ENCODE peak calls at places on chromosomes 5 and 9, in six cellular contexts. E, L, M, A, Y and O are unnamed samples.

GRCh38 chr5:150517272-150518152 is 9.6 kb downstream of the NDST1 start:
- DNase-seq in Y (no peak), L (no peak), E (peak; percentile 99), A (peak; percentile 90), M (no peak), O (no peak)

GRCh38 chr5:139577689-139578347 is 16.7 kb downstream of the UBE2D2 start:
- DNase-seq in Y (no peak), E (no peak), M (no peak), L (no peak), A (no peak), O (no peak)

GRCh38 chr5:172768573-172769323 is 2.2 kb downstream of the DUSP1 start:
- DNase-seq in Y (no peak), A (peak; percentile 42), L (no peak), M (no peak), E (peak; percentile 87), O (no peak)

GRCh38 chr5:1186351-1187233 is 14.8 kb upstream of the SLC6A19 start:
- DNase-seq in Y (no peak), M (no peak), E (no peak), L (no peak), A (no peak), O (no peak)

GRCh38 chr9:35757527-35758275 is 3.6 kb upstream of the MSMP start:
- DNase-seq in A (no peak), E (peak; percentile 64), L (peak; percentile 30), M (no peak), Y (no peak), O (no peak)

GRCh38 chr9:32394381-32395049 is 10.1 kb downstream of the ACO1 start:
- DNase-seq in A (no peak), M (no peak), E (peak; percentile 84), Y (no peak), L (peak; percentile 9), O (no peak)

GRCh38 chr5:431001-431710 is 11.8 kb upstream of the EXOC3 start:
- DNase-seq in L (peak; percentile 42), Y (peak; percentile 72), M (no peak), A (no peak), E (peak; percentile 65), O (peak; percentile 76)

GRCh38 chr9:124339603-124340146 is 75.6 kb downstream of the PSMB7 start:
- DNase-seq in L (no peak), A (no peak), Y (no peak), M (no peak), E (no peak), O (no peak)

GRCh38 chr9:111161015-111161415 is 122.7 kb upstream of the LPAR1 start:
- DNase-seq in Y (no peak), E (peak; percentile 83), L (no peak), M (no peak), A (peak; percentile 82), O (no peak)

GRCh38 chr5:16430349-16431089 is 35.1 kb downstream of the ZNF622 start:
- DNase-seq in Y (no peak), M (no peak), E (no peak), L (no peak), A (no peak), O (no peak)

GRCh38 chr9:34413229-34413852 is 36.6 kb upstream of the MYORG start:
- DNase-seq in Y (peak; percentile 37), M (peak; percentile 60), L (peak; percentile 43), A (peak; percentile 28), E (peak; percentile 45), O (peak; percentile 46)

GRCh38 chr5:29387384-29387783 is 1806.1 kb upstream of the CDH6 start:
- DNase-seq in M (no peak), Y (no peak), E (no peak), A (no peak), L (no peak), O (no peak)

GRCh38 chr5:10828241-10828640 is 67.2 kb upstream of the DAP start:
- DNase-seq in L (no peak), M (no peak), Y (no peak), E (peak; percentile 69), A (peak; percentile 52), O (no peak)

GRCh38 chr5:168076561-168076991 is 214.9 kb upstream of the WWC1 start:
- DNase-seq in M (peak; percentile 14), A (no peak), L (peak; percentile 16), E (no peak), Y (peak; percentile 22), O (no peak)

GRCh38 chr9:122402403-122403268 is 31.8 kb downstream of the PTGS1 start:
- DNase-seq in A (peak; percentile 95), E (peak; percentile 98), M (no peak), L (no peak), Y (peak; percentile 66), O (no peak)

GRCh38 chr5:134026521-134027202 is 21.9 kb upstream of the VDAC1 start:
- DNase-seq in A (peak; percentile 41), M (peak; percentile 81), L (peak; percentile 68), E (peak; percentile 84), Y (peak; percentile 66), O (peak; percentile 64)

GRCh38 chr9:129140397-129141065 is 29.3 kb downstream of the PTPA start:
- DNase-seq in Y (peak; percentile 32), E (peak; percentile 58), L (no peak), M (no peak), A (no peak), O (no peak)

GRCh38 chr5:141814064-141814982 is 63.9 kb downstream of the PCDH1 start:
- DNase-seq in Y (peak; percentile 67), E (peak; percentile 57), A (no peak), L (no peak), M (no peak), O (peak; percentile 71)

GRCh38 chr9:113454914-113455761 is 8.4 kb upstream of the RGS3 start:
- DNase-seq in E (peak; percentile 81), A (peak; percentile 80), Y (peak; percentile 14), L (no peak), M (peak; percentile 39), O (peak; percentile 23)

GRCh38 chr5:6732634-6733410 is 19.6 kb downstream of the TENT4A start:
- DNase-seq in E (peak; percentile 89), M (no peak), L (no peak), A (peak; percentile 70), Y (no peak), O (no peak)

GRCh38 chr5:160260006-160260775 is 30.9 kb downstream of the FABP6 start:
- DNase-seq in L (no peak), M (no peak), A (no peak), Y (no peak), E (no peak), O (no peak)

GRCh38 chr9:135506327-135507103 is 6.0 kb downstream of the MRPS2 start:
- DNase-seq in M (no peak), E (no peak), L (no peak), A (no peak), Y (no peak), O (peak; percentile 26)

GRCh38 chr9:131609116-131609830 is 64.0 kb downstream of the PRRT1B start:
- DNase-seq in L (peak; percentile 18), M (no peak), Y (no peak), A (peak; percentile 65), E (peak; percentile 76), O (no peak)

GRCh38 chr9:113446323-113446740 is 17.2 kb upstream of the RGS3 start:
- DNase-seq in M (peak; percentile 19), L (no peak), Y (peak; percentile 27), E (peak; percentile 68), A (peak; percentile 18), O (peak; percentile 63)

GRCh38 chr5:164672931-164673694 is 1167.7 kb downstream of the MAT2B start:
- DNase-seq in A (no peak), L (no peak), Y (no peak), E (peak; percentile 1), M (no peak), O (no peak)

GRCh38 chr5:133189881-133190280 is 138.1 kb downstream of the HSPA4 start:
- DNase-seq in E (no peak), Y (no peak), M (no peak), A (no peak), L (no peak), O (no peak)

GRCh38 chr5:61970218-61970617 is 335.8 kb upstream of the KIF2A start:
- DNase-seq in A (no peak), Y (no peak), E (no peak), M (no peak), L (no peak), O (no peak)

GRCh38 chr5:150398432-150399157 is 14.1 kb downstream of the CD74 start:
- DNase-seq in E (no peak), M (no peak), L (no peak), A (no peak), Y (no peak), O (no peak)

GRCh38 chr9:109082091-109082620 is 37.6 kb downstream of the TMEM245 start:
- DNase-seq in A (no peak), L (no peak), M (no peak), E (no peak), Y (no peak), O (no peak)

GRCh38 chr5:106454651-106455415 is 1215.9 kb downstream of the EFNA5 start:
- DNase-seq in M (peak; percentile 9), Y (no peak), E (peak; percentile 51), A (peak; percentile 21), L (peak; percentile 72), O (peak; percentile 17)

GRCh38 chr5:170380361-170380951 is 8.7 kb downstream of the KCNMB1 start:
- DNase-seq in M (no peak), Y (no peak), E (no peak), L (no peak), A (no peak), O (no peak)